ENCODE peak calls at places on chromosomes 2 and 18, in nine cellular contexts. One of them, this sample, is unnamed.

GRCh38 chr2:163897799-163898198 is 162.0 kb upstream of the FIGN start:
- DNase-seq in MV-4-11: no peak
- DNase-seq in NCI-H146: no peak
- DNase-seq in activated naive CD8-positive, alpha-beta T cell treated with anti-CD3 and anti-CD28 coated beads, Interleukin-2, amount 50 U/mL, for 24 hours: no peak
- DNase-seq in IMR-90: no peak
- DNase-seq in skeletal muscle cell: no peak
- DNase-seq in Karpas-422: no peak
- DNase-seq in AG08396: no peak
- DNase-seq in A549: no peak
- DNase-seq in this sample: no peak

GRCh38 chr2:19810637-19811036 is 91.1 kb downstream of the TTC32 start:
- DNase-seq in MV-4-11: no peak
- DNase-seq in NCI-H146: no peak
- DNase-seq in activated naive CD8-positive, alpha-beta T cell treated with anti-CD3 and anti-CD28 coated beads, Interleukin-2, amount 50 U/mL, for 24 hours: no peak
- DNase-seq in IMR-90: peak; percentile 48
- DNase-seq in skeletal muscle cell: no peak
- DNase-seq in Karpas-422: no peak
- DNase-seq in AG08396: no peak
- DNase-seq in A549: no peak
- DNase-seq in this sample: no peak

GRCh38 chr2:136328396-136328795 is 210.4 kb upstream of the CXCR4 start:
- DNase-seq in MV-4-11: no peak
- DNase-seq in NCI-H146: peak; percentile 70
- DNase-seq in activated naive CD8-positive, alpha-beta T cell treated with anti-CD3 and anti-CD28 coated beads, Interleukin-2, amount 50 U/mL, for 24 hours: no peak
- DNase-seq in IMR-90: no peak
- DNase-seq in skeletal muscle cell: no peak
- DNase-seq in Karpas-422: no peak
- DNase-seq in AG08396: no peak
- DNase-seq in A549: no peak
- DNase-seq in this sample: no peak

GRCh38 chr2:170267071-170267470 is 89.1 kb downstream of the MYO3B start:
- DNase-seq in MV-4-11: no peak
- DNase-seq in NCI-H146: no peak
- DNase-seq in activated naive CD8-positive, alpha-beta T cell treated with anti-CD3 and anti-CD28 coated beads, Interleukin-2, amount 50 U/mL, for 24 hours: no peak
- DNase-seq in IMR-90: no peak
- DNase-seq in skeletal muscle cell: no peak
- DNase-seq in Karpas-422: no peak
- DNase-seq in AG08396: no peak
- DNase-seq in A549: no peak
- DNase-seq in this sample: no peak

GRCh38 chr2:175823291-175824073 is 178.6 kb downstream of the LNPK start:
- DNase-seq in MV-4-11: no peak
- DNase-seq in NCI-H146: no peak
- DNase-seq in activated naive CD8-positive, alpha-beta T cell treated with anti-CD3 and anti-CD28 coated beads, Interleukin-2, amount 50 U/mL, for 24 hours: no peak
- DNase-seq in IMR-90: no peak
- DNase-seq in skeletal muscle cell: no peak
- DNase-seq in Karpas-422: no peak
- DNase-seq in AG08396: no peak
- DNase-seq in A549: no peak
- DNase-seq in this sample: no peak

GRCh38 chr18:59917422-59917821 is 17.6 kb downstream of the PMAIP1 start:
- DNase-seq in MV-4-11: peak; percentile 81
- DNase-seq in NCI-H146: peak; percentile 29
- DNase-seq in activated naive CD8-positive, alpha-beta T cell treated with anti-CD3 and anti-CD28 coated beads, Interleukin-2, amount 50 U/mL, for 24 hours: no peak
- DNase-seq in IMR-90: peak; percentile 58
- DNase-seq in skeletal muscle cell: no peak
- DNase-seq in Karpas-422: no peak
- DNase-seq in AG08396: no peak
- DNase-seq in A549: peak; percentile 48
- DNase-seq in this sample: no peak

GRCh38 chr2:223051580-223052375 is at the start of gene KCNE4:
- DNase-seq in MV-4-11: no peak
- DNase-seq in NCI-H146: no peak
- DNase-seq in activated naive CD8-positive, alpha-beta T cell treated with anti-CD3 and anti-CD28 coated beads, Interleukin-2, amount 50 U/mL, for 24 hours: no peak
- DNase-seq in IMR-90: peak; percentile 82
- DNase-seq in skeletal muscle cell: peak; percentile 75
- DNase-seq in Karpas-422: no peak
- DNase-seq in AG08396: peak; percentile 63
- DNase-seq in A549: no peak
- DNase-seq in this sample: peak; percentile 42

GRCh38 chr18:48191494-48191893 is 217.7 kb downstream of the ZBTB7C start:
- DNase-seq in MV-4-11: no peak
- DNase-seq in NCI-H146: peak; percentile 91
- DNase-seq in activated naive CD8-positive, alpha-beta T cell treated with anti-CD3 and anti-CD28 coated beads, Interleukin-2, amount 50 U/mL, for 24 hours: no peak
- DNase-seq in IMR-90: no peak
- DNase-seq in skeletal muscle cell: no peak
- DNase-seq in Karpas-422: no peak
- DNase-seq in AG08396: no peak
- DNase-seq in A549: no peak
- DNase-seq in this sample: no peak

GRCh38 chr2:3131636-3132326 is 245.8 kb downstream of the EIPR1 start:
- DNase-seq in MV-4-11: no peak
- DNase-seq in NCI-H146: no peak
- DNase-seq in activated naive CD8-positive, alpha-beta T cell treated with anti-CD3 and anti-CD28 coated beads, Interleukin-2, amount 50 U/mL, for 24 hours: no peak
- DNase-seq in IMR-90: no peak
- DNase-seq in skeletal muscle cell: no peak
- DNase-seq in Karpas-422: no peak
- DNase-seq in AG08396: no peak
- DNase-seq in A549: no peak
- DNase-seq in this sample: no peak

GRCh38 chr2:200509227-200509607 is 651 bp downstream of the KCTD18 start:
- DNase-seq in MV-4-11: no peak
- DNase-seq in NCI-H146: peak; percentile 20
- DNase-seq in activated naive CD8-positive, alpha-beta T cell treated with anti-CD3 and anti-CD28 coated beads, Interleukin-2, amount 50 U/mL, for 24 hours: peak; percentile 17
- DNase-seq in IMR-90: no peak
- DNase-seq in skeletal muscle cell: no peak
- DNase-seq in Karpas-422: peak; percentile 46
- DNase-seq in AG08396: peak; percentile 35
- DNase-seq in A549: peak; percentile 20
- DNase-seq in this sample: peak; percentile 36

GRCh38 chr2:41042343-41042742 is 590.5 kb upstream of the SLC8A1 start:
- DNase-seq in MV-4-11: no peak
- DNase-seq in NCI-H146: no peak
- DNase-seq in activated naive CD8-positive, alpha-beta T cell treated with anti-CD3 and anti-CD28 coated beads, Interleukin-2, amount 50 U/mL, for 24 hours: no peak
- DNase-seq in IMR-90: no peak
- DNase-seq in skeletal muscle cell: no peak
- DNase-seq in Karpas-422: no peak
- DNase-seq in AG08396: no peak
- DNase-seq in A549: no peak
- DNase-seq in this sample: no peak

GRCh38 chr2:134718095-134718955 is 475 bp downstream of the TMEM163 start:
- DNase-seq in MV-4-11: no peak
- DNase-seq in NCI-H146: peak; percentile 74
- DNase-seq in activated naive CD8-positive, alpha-beta T cell treated with anti-CD3 and anti-CD28 coated beads, Interleukin-2, amount 50 U/mL, for 24 hours: peak; percentile 7
- DNase-seq in IMR-90: no peak
- DNase-seq in skeletal muscle cell: no peak
- DNase-seq in Karpas-422: peak; percentile 48
- DNase-seq in AG08396: peak; percentile 31
- DNase-seq in A549: no peak
- DNase-seq in this sample: no peak

GRCh38 chr2:71608441-71608840 is 155.1 kb downstream of the DYSF start:
- DNase-seq in MV-4-11: no peak
- DNase-seq in NCI-H146: no peak
- DNase-seq in activated naive CD8-positive, alpha-beta T cell treated with anti-CD3 and anti-CD28 coated beads, Interleukin-2, amount 50 U/mL, for 24 hours: no peak
- DNase-seq in IMR-90: no peak
- DNase-seq in skeletal muscle cell: no peak
- DNase-seq in Karpas-422: no peak
- DNase-seq in AG08396: no peak
- DNase-seq in A549: no peak
- DNase-seq in this sample: no peak

GRCh38 chr18:66599190-66599589 is 4.7 kb downstream of the CDH19 start:
- DNase-seq in MV-4-11: no peak
- DNase-seq in NCI-H146: no peak
- DNase-seq in activated naive CD8-positive, alpha-beta T cell treated with anti-CD3 and anti-CD28 coated beads, Interleukin-2, amount 50 U/mL, for 24 hours: no peak
- DNase-seq in IMR-90: no peak
- DNase-seq in skeletal muscle cell: no peak
- DNase-seq in Karpas-422: no peak
- DNase-seq in AG08396: no peak
- DNase-seq in A549: peak; percentile 51
- DNase-seq in this sample: no peak

GRCh38 chr2:241924909-241925250 is 55.4 kb downstream of the RTP5 start:
- DNase-seq in MV-4-11: no peak
- DNase-seq in NCI-H146: no peak
- DNase-seq in activated naive CD8-positive, alpha-beta T cell treated with anti-CD3 and anti-CD28 coated beads, Interleukin-2, amount 50 U/mL, for 24 hours: no peak
- DNase-seq in IMR-90: no peak
- DNase-seq in skeletal muscle cell: no peak
- DNase-seq in Karpas-422: no peak
- DNase-seq in AG08396: no peak
- DNase-seq in A549: no peak
- DNase-seq in this sample: no peak